ENCODE peak calls at places on chromosomes 1 and 21, in four cellular contexts. S is stimulated activated CD4-positive, alpha-beta T cell treated with anti-CD3 and anti-CD28 coated beads, Interleukin-12 subunit alpha, Interleukin-12 subunit beta, amount 100 ng/mL, for 4 hours; X is activated T-helper 9 cell treated with anti-CD3 and anti-CD28 coated beads, Interleukin-2, amount 50 U/mL, for 16 hours; V is amniotic stem cell. U is an unnamed sample.

GRCh38 chr21:36694593-36695282 is 4.2 kb upstream of the SIM2 start:
- DNase-seq in S (no peak), X (no peak), V (no peak), U (no peak)

GRCh38 chr1:28056129-28056925 is 32.1 kb downstream of the EYA3 start:
- DNase-seq in S (peak; percentile 35), X (peak; percentile 47), V (no peak), U (no peak)

GRCh38 chr1:246324711-246325110 is 182.4 kb downstream of the SMYD3 start:
- DNase-seq in S (no peak), X (no peak), V (no peak), U (no peak)

GRCh38 chr1:94772230-94772641 is 47.9 kb upstream of the SLC44A3 start:
- DNase-seq in S (no peak), X (no peak), V (no peak), U (no peak)

GRCh38 chr1:233627376-233627775 is 13.5 kb downstream of the KCNK1 start:
- DNase-seq in S (peak; percentile 27), X (peak; percentile 9), V (no peak), U (no peak)

GRCh38 chr1:8663915-8664331 is 153.5 kb downstream of the RERE start:
- DNase-seq in S (no peak), X (no peak), V (no peak), U (no peak)

GRCh38 chr1:71610489-71610888 is 529.7 kb upstream of the ZRANB2 start:
- DNase-seq in S (no peak), X (no peak), V (no peak), U (no peak)

GRCh38 chr1:9251501-9251900 is 16.9 kb downstream of the H6PD start:
- DNase-seq in S (no peak), X (no peak), V (no peak), U (no peak)

GRCh38 chr1:52364235-52364839 is 1.7 kb downstream of the CC2D1B start:
- DNase-seq in S (no peak), X (no peak), V (no peak), U (no peak)

GRCh38 chr1:32724678-32725594 is 22.4 kb upstream of the SYNC start:
- DNase-seq in S (no peak), X (peak; percentile 9), V (peak; percentile 56), U (no peak)

GRCh38 chr1:184791199-184791935 is 36.7 kb upstream of the EDEM3 start:
- DNase-seq in S (no peak), X (no peak), V (peak; percentile 43), U (no peak)

GRCh38 chr1:12142891-12143630 is 23.7 kb upstream of the TNFRSF1B start:
- DNase-seq in S (no peak), X (no peak), V (no peak), U (no peak)

GRCh38 chr1:175129644-175129996 is 62.0 kb downstream of the TNN start:
- DNase-seq in S (no peak), X (no peak), V (no peak), U (no peak)

GRCh38 chr21:45618287-45618686 is 25.2 kb upstream of the PCBP3 start:
- DNase-seq in S (no peak), X (no peak), V (no peak), U (no peak)

GRCh38 chr1:2449636-2450454 is 26.2 kb upstream of the PLCH2 start:
- DNase-seq in S (no peak), X (no peak), V (no peak), U (no peak)

GRCh38 chr1:25019351-25020172 is 89.5 kb upstream of the RUNX3 start:
- DNase-seq in S (no peak), X (no peak), V (no peak), U (no peak)

GRCh38 chr1:44717196-44717595 is 13.8 kb downstream of the RNU5D-1 start:
- DNase-seq in S (no peak), X (no peak), V (no peak), U (no peak)

GRCh38 chr1:226798427-226799411 is 59.6 kb upstream of the ITPKB start:
- DNase-seq in S (peak; percentile 37), X (peak; percentile 39), V (no peak), U (no peak)

GRCh38 chr21:39406065-39406464 is 39.5 kb downstream of the LCA5L start:
- DNase-seq in S (no peak), X (no peak), V (no peak), U (no peak)

GRCh38 chr1:11194407-11195176 is 5.4 kb downstream of the ANGPTL7 start:
- DNase-seq in S (no peak), X (no peak), V (no peak), U (no peak)

GRCh38 chr1:6241887-6242740 is 1.9 kb upstream of the HES3 start:
- DNase-seq in S (no peak), X (no peak), V (no peak), U (no peak)

GRCh38 chr1:213953816-213954215 is 34.0 kb upstream of the PROX1 start:
- DNase-seq in S (no peak), X (no peak), V (no peak), U (no peak)

GRCh38 chr1:205568135-205568468 is 63.6 kb downstream of the CDK18 start:
- DNase-seq in S (no peak), X (no peak), V (no peak), U (no peak)

GRCh38 chr21:34027727-34028461 is 45.5 kb upstream of the MRPS6 start:
- DNase-seq in S (no peak), X (no peak), V (no peak), U (no peak)

GRCh38 chr1:182357913-182358312 is 33.7 kb downstream of the GLUL start:
- DNase-seq in S (no peak), X (no peak), V (no peak), U (no peak)

GRCh38 chr1:71434240-71434639 is 353.4 kb upstream of the ZRANB2 start:
- DNase-seq in S (no peak), X (no peak), V (no peak), U (no peak)

GRCh38 chr1:201250326-201251011 is 32.8 kb upstream of the PKP1 start:
- DNase-seq in S (no peak), X (no peak), V (no peak), U (no peak)

GRCh38 chr1:245311887-245312286 is 157.1 kb downstream of the KIF26B start:
- DNase-seq in S (no peak), X (no peak), V (no peak), U (no peak)

GRCh38 chr1:77732090-77732489 is 27.6 kb downstream of the USP33 start:
- DNase-seq in S (no peak), X (no peak), V (no peak), U (no peak)

GRCh38 chr1:89125571-89126233 is at the start of gene GBP2:
- DNase-seq in S (no peak), X (no peak), V (peak; percentile 68), U (no peak)

GRCh38 chr1:10726355-10726754 is 70.1 kb downstream of the CASZ1 start:
- DNase-seq in S (no peak), X (no peak), V (no peak), U (no peak)

GRCh38 chr1:209455133-209455532 is 128.4 kb upstream of the CAMK1G start:
- DNase-seq in S (no peak), X (no peak), V (no peak), U (no peak)

GRCh38 chr1:169523904-169524303 is 38.2 kb upstream of the SLC19A2 start:
- DNase-seq in S (no peak), X (no peak), V (no peak), U (no peak)